ENCODE peak calls at places on chromosomes 11 and 22, in four cellular contexts. Q is Peyer's patch, X is H1, T is HepG2. U is an unnamed sample.

GRCh38 chr11:102522332-102523207 is 8.0 kb downstream of the MMP7 start:
- DNase-seq in Q (no peak), X (no peak), T (no peak), U (no peak)

GRCh38 chr11:120622189-120622912 is 110.8 kb downstream of the GRIK4 start:
- DNase-seq in Q (no peak), X (no peak), T (no peak), U (no peak)

GRCh38 chr22:25475554-25476022 is 88.9 kb upstream of the GRK3 start:
- DNase-seq in Q (no peak), X (no peak), T (no peak), U (no peak)

GRCh38 chr11:132123854-132124835 is 753.7 kb downstream of the NTM start:
- DNase-seq in Q (no peak), X (no peak), T (no peak), U (no peak)

GRCh38 chr11:69249641-69250502 is 44.1 kb upstream of the MYEOV start:
- DNase-seq in Q (no peak), X (peak; percentile 67), T (no peak), U (no peak)

GRCh38 chr22:37943471-37944198 is 9.8 kb downstream of the C22orf23 start:
- DNase-seq in Q (no peak), X (no peak), T (no peak), U (no peak)

GRCh38 chr22:23289130-23289503 is 108.8 kb downstream of the BCR start:
- DNase-seq in Q (no peak), X (no peak), T (no peak), U (no peak)

GRCh38 chr22:38070250-38070921 is 13.2 kb downstream of the PICK1 start:
- DNase-seq in Q (no peak), X (no peak), T (no peak), U (no peak)

GRCh38 chr22:32317524-32317923 is 40.1 kb upstream of the RFPL3 start:
- DNase-seq in Q (no peak), X (no peak), T (no peak), U (no peak)

GRCh38 chr11:114916406-114916805 is 238.1 kb downstream of the NXPE2 start:
- DNase-seq in Q (no peak), X (no peak), T (no peak), U (no peak)

GRCh38 chr11:18765554-18765953 is 26.0 kb downstream of the PTPN5 start:
- DNase-seq in Q (no peak), X (no peak), T (no peak), U (no peak)

GRCh38 chr22:41500303-41500702 is 31.4 kb downstream of the ACO2 start:
- DNase-seq in Q (no peak), X (no peak), T (no peak), U (no peak)

GRCh38 chr22:25091449-25091848 is 108.2 kb upstream of the CRYBB3 start:
- DNase-seq in Q (no peak), X (no peak), T (no peak), U (no peak)

GRCh38 chr22:50274311-50274710 is 4.1 kb upstream of the MAPK11 start:
- DNase-seq in Q (peak; percentile 60), X (no peak), T (peak; percentile 44), U (peak; percentile 31)

GRCh38 chr11:13929551-13929950 is 33.0 kb upstream of the SPON1 start:
- DNase-seq in Q (no peak), X (no peak), T (no peak), U (no peak)

GRCh38 chr11:44994753-44995152 is 44.1 kb upstream of the TP53I11 start:
- DNase-seq in Q (no peak), X (peak; percentile 44), T (no peak), U (no peak)

GRCh38 chr11:2574553-2575535 is 125.0 kb downstream of the KCNQ1OT1 start:
- DNase-seq in Q (no peak), X (no peak), T (no peak), U (no peak)

GRCh38 chr11:2930705-2931415 is 1.6 kb upstream of the PHLDA2 start:
- DNase-seq in Q (peak; percentile 60), X (peak; percentile 97), T (peak; percentile 68), U (no peak)

GRCh38 chr11:64341851-64342791 is 2.1 kb downstream of the CCDC88B start:
- DNase-seq in Q (peak; percentile 77), X (peak; percentile 99), T (peak; percentile 63), U (peak; percentile 85)

GRCh38 chr11:60280412-60280811 is at the start of gene MS4A4A:
- DNase-seq in Q (no peak), X (no peak), T (no peak), U (no peak)

GRCh38 chr11:134675983-134676382 is 263.9 kb upstream of the B3GAT1 start:
- DNase-seq in Q (no peak), X (no peak), T (no peak), U (no peak)

GRCh38 chr11:116853461-116854073 is 16.1 kb upstream of the APOA1 start:
- DNase-seq in Q (peak; percentile 42), X (no peak), T (no peak), U (peak; percentile 70)

GRCh38 chr11:45333023-45333422 is 46.9 kb upstream of the SYT13 start:
- DNase-seq in Q (no peak), X (no peak), T (no peak), U (no peak)

GRCh38 chr22:37601540-37602442 is 6.8 kb upstream of the GGA1 start:
- DNase-seq in Q (no peak), X (peak; percentile 66), T (peak; percentile 91), U (no peak)

DNA sequence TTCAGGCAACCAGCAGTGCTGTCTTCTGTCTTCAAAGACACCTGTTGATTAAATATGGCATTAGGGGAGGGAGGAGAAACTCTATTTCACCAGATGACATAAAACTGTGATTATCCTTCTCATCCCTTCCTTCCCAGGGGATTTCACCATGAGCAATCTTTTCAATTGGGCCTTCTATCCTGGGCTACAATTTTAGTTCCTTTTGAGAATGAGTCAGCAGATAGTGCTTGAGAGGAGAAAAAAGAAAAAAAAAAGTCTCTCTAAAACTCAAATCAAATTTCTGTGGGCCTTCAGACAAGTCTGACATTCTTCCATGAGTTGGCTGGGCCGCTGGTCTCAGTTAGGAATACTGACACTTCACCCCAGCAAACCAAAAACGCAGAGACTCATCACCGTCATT is 7.2 kb downstream of the FLI1 start:
- DNase-seq in Q (no peak), X (no peak), T (no peak), U (no peak)
- H3K4me1 ChIP-seq in Q (no peaks in the 10 kb centered on the region), X (no peaks in the 10 kb centered on the region), T (no peaks in the 10 kb centered on the region), U (peaks cover 100% of the 10 kb centered on the region)

GRCh38 chr11:34886609-34887008 is 29.6 kb downstream of the APIP start:
- DNase-seq in Q (no peak), X (no peak), T (peak; percentile 28), U (no peak)
- H3K27ac ChIP-seq in Q (no peak overlapping the region), X (no peak overlapping the region), T (no peak overlapping the region), U (no peak overlapping the region)

GRCh38 chr11:67057410-67057757 is 737 bp downstream of the RHOD start:
- DNase-seq in Q (no peak), X (no peak), T (no peak), U (no peak)
- H3K4me1 ChIP-seq in Q (peaks cover 9% of the 10 kb centered on the region), X (peaks cover 25% of the 10 kb centered on the region), T (peaks cover 63% of the 10 kb centered on the region), U (peaks cover 4% of the 10 kb centered on the region)

GRCh38 chr11:92804388-92804787 is 165.1 kb upstream of the MTNR1B start:
- DNase-seq in Q (no peak), X (no peak), T (no peak), U (no peak)
- H3K27ac ChIP-seq in Q (no peak overlapping the region), X (no peak overlapping the region), T (no peak overlapping the region), U (no peak overlapping the region)